ENCODE peak calls at places on chromosomes 5 and 9, in five cellular contexts. K is ovary, Q is left ventricle myocardium inferior, E is adrenal gland, L is mucosa of descending colon. Z is an unnamed sample. For H3K4me1, the result is how much of the 10 kb centered on the place peaks cover.

GRCh38 chr5:172185096-172185461 is 2.9 kb downstream of the STK10 start:
- DNase-seq in K (no peak), Q (no peak), E (no peak), L (no peak), Z (no peak)

GRCh38 chr9:91033802-91034201 is 232.2 kb downstream of the SYK start:
- DNase-seq in K (no peak), Q (no peak), E (no peak), L (peak), Z (no peak)

GRCh38 chr5:134459491-134459890 is 47.8 kb upstream of the CDKN2AIPNL start:
- DNase-seq in K (no peak), Q (no peak), E (no peak), L (no peak), Z (peak)

GRCh38 chr5:154117050-154117449 is 73.5 kb upstream of the GALNT10 start:
- DNase-seq in K (no peak), Q (no peak), E (no peak), L (no peak), Z (no peak)

GRCh38 chr9:35731415-35732184 is 395 bp downstream of the TLN1 start:
- DNase-seq in K (no peak), Q (no peak), E (no peak), L (no peak), Z (no peak)

GRCh38 chr5:124102491-124102890 is 590.5 kb downstream of the CSNK1G3 start:
- DNase-seq in K (no peak), Q (no peak), E (no peak), L (no peak), Z (no peak)

GRCh38 chr5:2207966-2208544 is 325.3 kb upstream of the IRX4 start:
- DNase-seq in K (no peak), Q (no peak), E (peak), L (no peak), Z (no peak)

GRCh38 chr5:121218086-121218485 is 633.6 kb upstream of the FTMT start:
- DNase-seq in K (no peak), Q (no peak), E (no peak), L (no peak), Z (no peak)

GRCh38 chr9:89606049-89606481 is 1.3 kb downstream of the GADD45G start:
- DNase-seq in K (peak), Q (peak), E (peak), L (peak), Z (peak)

GRCh38 chr9:129798973-129799372 is 4.0 kb upstream of the TOR1B start:
- DNase-seq in K (no peak), Q (no peak), E (no peak), L (no peak), Z (no peak)

GRCh38 chr5:108720416-108720815 is 27.3 kb upstream of the FER start:
- DNase-seq in K (no peak), Q (no peak), E (no peak), L (no peak), Z (no peak)

GRCh38 chr9:136527721-136528710 is 17.8 kb downstream of the NOTCH1 start:
- DNase-seq in K (no peak), Q (no peak), E (no peak), L (peak), Z (no peak)

GRCh38 chr9:4299006-4299795 is 667 bp downstream of the GLIS3 start:
- DNase-seq in K (peak), Q (peak), E (peak), L (peak), Z (no peak)

GRCh38 chr5:172110921-172111873 is 76.8 kb downstream of the STK10 start:
- DNase-seq in K (no peak), Q (no peak), E (peak), L (peak), Z (no peak)

GRCh38 chr5:114325552-114325951 is 36.3 kb upstream of the KCNN2 start:
- DNase-seq in K (no peak), Q (peak), E (no peak), L (no peak), Z (no peak)

GRCh38 chr9:89797255-89797654 is 192.4 kb downstream of the GADD45G start:
- DNase-seq in K (no peak), Q (no peak), E (no peak), L (no peak), Z (no peak)

DNA sequence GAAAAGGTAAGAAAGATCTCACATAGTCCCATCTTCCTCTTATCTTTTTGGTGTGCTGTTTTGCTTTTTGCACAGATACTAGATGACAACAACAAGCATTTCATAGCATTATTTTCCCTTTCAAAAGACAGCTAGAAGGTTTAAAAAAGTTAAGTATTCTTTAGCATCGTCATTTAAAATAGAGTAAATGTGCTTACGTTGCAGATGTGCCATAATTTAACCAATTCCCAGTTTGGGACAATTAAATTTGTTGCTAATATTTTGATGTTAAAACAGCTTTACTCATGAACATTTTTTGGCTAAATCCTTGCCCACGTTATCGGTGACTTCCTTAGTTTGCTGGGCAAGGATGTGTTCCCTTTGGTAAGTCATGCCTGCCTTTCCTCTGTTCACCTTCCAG is 41.6 kb downstream of the PTTG1 start:
- DNase-seq in K (no peak), Q (no peak), E (no peak), L (no peak), Z (no peak)
- H3K4me1 ChIP-seq in K (under half), Q (under half), E (under half), L (under half), Z (under half)

GRCh38 chr5:52915176-52915875 is 73.8 kb upstream of the ITGA2 start:
- DNase-seq in K (peak), Q (no peak), E (peak), L (no peak), Z (no peak)
- H3K4me3 ChIP-seq in K (no peak), Q (peak), E (no peak), L (no peak), Z (peak)

DNA sequence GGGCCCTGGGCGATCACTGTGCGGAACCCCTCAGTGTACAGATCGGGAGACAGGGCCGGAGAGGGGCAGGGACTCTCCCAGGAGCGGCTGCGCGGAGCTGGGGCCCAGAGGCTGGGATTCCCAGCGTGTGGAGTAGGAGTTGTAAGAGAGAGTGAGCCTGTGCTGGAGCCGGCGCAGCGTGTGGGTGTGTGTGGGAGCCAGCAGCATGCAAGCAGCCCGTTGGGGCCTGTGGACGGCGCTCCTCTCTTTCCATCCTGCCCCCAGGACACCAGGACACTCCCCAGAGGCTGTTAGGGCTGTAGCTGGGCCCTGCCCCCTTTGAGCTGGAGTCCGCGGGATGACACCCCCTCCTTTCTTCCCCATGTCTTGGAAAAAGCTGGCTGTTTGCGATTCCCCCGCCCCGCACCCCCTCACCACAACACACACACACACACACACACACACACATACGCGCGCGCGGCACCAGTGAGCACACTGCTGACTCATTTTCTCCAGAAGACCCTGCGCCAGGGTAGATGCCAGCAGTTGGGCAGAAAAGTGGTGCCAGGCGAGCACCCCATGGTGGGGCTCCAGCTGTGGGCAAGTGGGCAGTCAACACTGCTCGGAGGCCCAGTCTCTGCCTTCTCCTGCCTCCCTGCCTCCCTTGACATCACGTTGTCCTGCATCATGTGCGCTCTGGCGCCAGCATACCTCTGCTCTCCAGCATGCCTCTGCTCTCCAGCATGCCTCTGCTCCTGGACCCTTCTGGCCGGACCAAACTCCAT is 1.5 kb downstream of the COL27A1 start:
- DNase-seq in K (peak), Q (peak), E (peak), L (peak), Z (no peak)
- TF ChIP-seq CTCF in K (no peak), Q (no peak), E (no peak), L (no peak), Z (no peak)

GRCh38 chr9:127185181-127185580 is 62.7 kb upstream of the ANGPTL2 start:
- DNase-seq in K (peak), Q (no peak), E (no peak), L (no peak), Z (no peak)

GRCh38 chr9:127186799-127187198 is 64.4 kb upstream of the ANGPTL2 start:
- DNase-seq in K (no peak), Q (no peak), E (no peak), L (no peak), Z (peak)

GRCh38 chr9:127184641-127185040 is 62.2 kb upstream of the ANGPTL2 start:
- DNase-seq in K (no peak), Q (no peak), E (no peak), L (no peak), Z (peak)

GRCh38 chr9:127187231-127187956 is 65.0 kb upstream of the ANGPTL2 start:
- DNase-seq in K (peak), Q (peak), E (peak), L (no peak), Z (peak)

GRCh38 chr9:127185931-127186781 is 63.7 kb upstream of the ANGPTL2 start:
- DNase-seq in K (peak), Q (peak), E (peak), L (peak), Z (no peak)
- H3K4me1 ChIP-seq in K (under half), Q (half or more), E (under half), L (under half), Z (under half)

GRCh38 chr5:14810282-14810681 is 61.3 kb downstream of the ANKH start:
- DNase-seq in K (no peak), Q (no peak), E (no peak), L (no peak), Z (no peak)
- H3K4me3 ChIP-seq in K (no peak), Q (peak), E (no peak), L (no peak), Z (no peak)

DNA sequence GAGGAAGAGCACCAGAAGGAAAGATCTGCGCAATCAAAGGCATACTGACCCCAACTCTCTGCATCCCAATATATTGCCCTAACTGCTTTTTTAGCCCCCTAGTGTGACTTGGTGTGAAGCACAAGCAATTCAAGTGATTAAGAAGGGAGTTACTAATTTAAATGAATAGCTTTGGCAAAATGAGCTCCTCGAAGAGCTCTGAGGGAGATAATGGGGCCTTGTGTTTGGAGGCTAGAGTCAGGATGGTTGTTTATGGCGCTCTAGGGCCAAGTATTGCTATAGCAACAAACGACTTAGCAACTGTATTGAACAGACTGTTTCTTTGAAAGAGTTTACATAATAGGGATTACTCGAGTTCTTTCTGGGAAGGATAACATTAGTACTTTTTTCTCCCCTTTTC is 11.5 kb upstream of the C5orf58 start:
- DNase-seq in K (peak), Q (no peak), E (no peak), L (no peak), Z (no peak)
- TF ChIP-seq CTCF in K (no peak), Q (no peak), E (no peak), L (no peak), Z (peak)

GRCh38 chr5:68140763-68141162 is 74.8 kb upstream of the PIK3R1 start:
- DNase-seq in K (no peak), Q (no peak), E (no peak), L (no peak), Z (no peak)
- H3K4me1 ChIP-seq in K (under half), Q (under half), E (under half), L (under half), Z (under half)

Z was measured in RWPE2.